ENCODE peak calls at places on chromosomes 2 and 18, in seven cellular contexts. F, Y, U, W, Z, B and D are unnamed samples.

GRCh38 chr18:56639094-56639361 is 636 bp upstream of the TXNL1 start:
- DNase-seq in Y (no peak), U (no peak), F (no peak), W (no peak), Z (no peak), B (no peak), D (no peak)

GRCh38 chr2:178109813-178110212 is 2.4 kb upstream of the RBM45 start:
- DNase-seq in F (peak), B (no peak), U (no peak), Y (no peak), Z (no peak), W (peak), D (peak)

GRCh38 chr2:124542932-124543640 is 518.0 kb downstream of the CNTNAP5 start:
- DNase-seq in F (no peak), B (no peak), U (no peak), W (no peak), Y (no peak), Z (no peak), D (no peak)

GRCh38 chr2:9074930-9075329 is 71.4 kb upstream of the MBOAT2 start:
- DNase-seq in B (no peak), Y (no peak), Z (no peak), U (no peak), F (no peak), W (no peak), D (no peak)

GRCh38 chr2:160418853-160419252 is 74.8 kb downstream of the RBMS1 start:
- DNase-seq in U (no peak), Z (no peak), B (no peak), Y (no peak), W (no peak), F (no peak), D (no peak)

GRCh38 chr18:9925369-9925768 is 11.6 kb downstream of the VAPA start:
- DNase-seq in W (no peak), Y (no peak), B (no peak), Z (no peak), U (no peak), F (no peak), D (peak)

GRCh38 chr2:96768083-96768561 is 7.4 kb downstream of the CNNM4 start:
- DNase-seq in F (no peak), Z (no peak), U (no peak), Y (no peak), B (no peak), W (no peak), D (no peak)

GRCh38 chr2:142425551-142425950 is 294.7 kb upstream of the LRP1B start:
- DNase-seq in Y (no peak), B (no peak), Z (no peak), U (no peak), F (no peak), W (no peak), D (no peak)

GRCh38 chr2:95121495-95122196 is at the start of gene MRPS5:
- DNase-seq in Z (peak), U (peak), B (peak), Y (peak), W (no peak), F (peak), D (peak)

GRCh38 chr18:74994502-74995403 is 214.2 kb downstream of the PTGR3 start:
- DNase-seq in B (peak), F (no peak), U (no peak), Y (no peak), Z (no peak), W (no peak), D (peak)

GRCh38 chr2:2974982-2975381 is 402.6 kb downstream of the EIPR1 start:
- DNase-seq in Y (peak), U (no peak), B (no peak), F (no peak), Z (no peak), W (no peak), D (no peak)

GRCh38 chr2:239035361-239035814 is 187.5 kb downstream of the TWIST2 start:
- DNase-seq in W (no peak), Z (peak), Y (peak), B (peak), F (peak), U (peak), D (no peak)

GRCh38 chr2:49860834-49861233 is 706.5 kb upstream of the FSHR start:
- DNase-seq in U (no peak), W (no peak), Z (no peak), F (no peak), Y (no peak), B (no peak), D (no peak)

GRCh38 chr18:27728659-27729058 is 448.3 kb downstream of the CDH2 start:
- DNase-seq in F (no peak), U (no peak), Z (no peak), B (no peak), W (no peak), Y (no peak), D (no peak)

GRCh38 chr2:69292326-69292725 is 94.7 kb downstream of the GFPT1 start:
- DNase-seq in F (no peak), W (no peak), Z (no peak), B (no peak), U (no peak), Y (no peak), D (peak)

GRCh38 chr18:35513181-35513932 is 15.6 kb upstream of the INO80C start:
- DNase-seq in U (peak), F (no peak), B (no peak), W (peak), Z (no peak), Y (no peak), D (peak)

GRCh38 chr18:26312196-26312595 is 86.0 kb downstream of the TAF4B start:
- DNase-seq in Y (no peak), Z (no peak), B (no peak), F (no peak), W (no peak), U (no peak), D (no peak)

GRCh38 chr2:179238027-179238426 is 26.6 kb downstream of the SESTD1 start:
- DNase-seq in B (no peak), W (no peak), Y (no peak), U (no peak), F (no peak), Z (no peak), D (no peak)

GRCh38 chr18:43192408-43192807 is 76.9 kb upstream of the RIT2 start:
- DNase-seq in W (peak), U (no peak), B (no peak), Y (no peak), F (no peak), Z (no peak), D (no peak)

GRCh38 chr2:176080540-176081355 is 3.0 kb downstream of the EVX2 start:
- DNase-seq in W (no peak), F (no peak), Z (no peak), B (no peak), Y (no peak), U (no peak), D (no peak)

GRCh38 chr2:29323961-29324360 is 208.7 kb downstream of the CLIP4 start:
- DNase-seq in U (no peak), W (no peak), Z (no peak), Y (no peak), B (no peak), F (no peak), D (peak)

GRCh38 chr2:238370482-238371372 is 50.4 kb downstream of the TRAF3IP1 start:
- DNase-seq in B (no peak), Y (peak), F (peak), Z (peak), W (no peak), U (peak), D (peak)

GRCh38 chr18:74540689-74541421 is 6.6 kb downstream of the CNDP1 start:
- DNase-seq in B (no peak), Z (no peak), W (no peak), U (no peak), F (no peak), Y (no peak), D (peak)